ENCODE peak calls at places on chromosomes 11 and 22, in five cellular contexts. E is A549, A is AG10803, K is pancreas, O is omental fat pad. G is an unnamed sample.

GRCh38 chr11:80632156-80632555 is 1191.3 kb upstream of the TENM4 start:
- DNase-seq in K (no peak), A (no peak), E (no peak), O (no peak), G (no peak)

GRCh38 chr22:50628543-50629134 is 687 bp upstream of the ARSA start:
- DNase-seq in O (no peak), A (no peak), E (no peak), K (no peak), G (peak; percentile 31)

GRCh38 chr11:86427441-86427840 is 52.8 kb downstream of the CCDC81 start:
- DNase-seq in E (no peak), K (no peak), O (no peak), A (no peak), G (no peak)

GRCh38 chr22:42313804-42314581 is 43.5 kb upstream of the TCF20 start:
- DNase-seq in O (no peak), K (peak; percentile 53), A (no peak), E (peak; percentile 77), G (peak; percentile 58)

GRCh38 chr11:109845437-109845836 is 247.8 kb upstream of the ZC3H12C start:
- DNase-seq in K (no peak), E (no peak), O (no peak), A (peak; percentile 86), G (no peak)

GRCh38 chr11:35321532-35322320 is 97.6 kb downstream of the SLC1A2 start:
- DNase-seq in A (peak; percentile 98), E (no peak), O (no peak), K (peak; percentile 63), G (no peak)

GRCh38 chr11:118010738-118011461 is 24.7 kb downstream of the IL10RA start:
- DNase-seq in K (no peak), E (no peak), O (no peak), A (no peak), G (no peak)

GRCh38 chr11:111841370-111842053 is 29.9 kb downstream of the ALG9 start:
- DNase-seq in K (peak; percentile 65), A (peak; percentile 94), O (peak; percentile 100), E (peak; percentile 75), G (peak; percentile 97)

GRCh38 chr11:43680521-43681505 is at the start of gene HSD17B12:
- DNase-seq in O (peak; percentile 92), E (peak; percentile 99), A (peak; percentile 99), K (peak; percentile 98), G (peak; percentile 99)

GRCh38 chr22:44755956-44756361 is 3.6 kb downstream of the ARHGAP8 start:
- DNase-seq in O (no peak), A (no peak), E (no peak), K (peak; percentile 68), G (no peak)

GRCh38 chr22:44758354-44758969 is 6.1 kb downstream of the ARHGAP8 start:
- DNase-seq in O (no peak), A (peak; percentile 39), K (no peak), E (no peak), G (no peak)

GRCh38 chr22:44761025-44761424 is 8.7 kb downstream of the ARHGAP8 start:
- DNase-seq in E (no peak), O (no peak), A (no peak), K (no peak), G (no peak)

GRCh38 chr22:44758970-44759365 is 6.6 kb downstream of the ARHGAP8 start:
- DNase-seq in A (no peak), K (no peak), O (no peak), E (no peak), G (no peak)

DNA sequence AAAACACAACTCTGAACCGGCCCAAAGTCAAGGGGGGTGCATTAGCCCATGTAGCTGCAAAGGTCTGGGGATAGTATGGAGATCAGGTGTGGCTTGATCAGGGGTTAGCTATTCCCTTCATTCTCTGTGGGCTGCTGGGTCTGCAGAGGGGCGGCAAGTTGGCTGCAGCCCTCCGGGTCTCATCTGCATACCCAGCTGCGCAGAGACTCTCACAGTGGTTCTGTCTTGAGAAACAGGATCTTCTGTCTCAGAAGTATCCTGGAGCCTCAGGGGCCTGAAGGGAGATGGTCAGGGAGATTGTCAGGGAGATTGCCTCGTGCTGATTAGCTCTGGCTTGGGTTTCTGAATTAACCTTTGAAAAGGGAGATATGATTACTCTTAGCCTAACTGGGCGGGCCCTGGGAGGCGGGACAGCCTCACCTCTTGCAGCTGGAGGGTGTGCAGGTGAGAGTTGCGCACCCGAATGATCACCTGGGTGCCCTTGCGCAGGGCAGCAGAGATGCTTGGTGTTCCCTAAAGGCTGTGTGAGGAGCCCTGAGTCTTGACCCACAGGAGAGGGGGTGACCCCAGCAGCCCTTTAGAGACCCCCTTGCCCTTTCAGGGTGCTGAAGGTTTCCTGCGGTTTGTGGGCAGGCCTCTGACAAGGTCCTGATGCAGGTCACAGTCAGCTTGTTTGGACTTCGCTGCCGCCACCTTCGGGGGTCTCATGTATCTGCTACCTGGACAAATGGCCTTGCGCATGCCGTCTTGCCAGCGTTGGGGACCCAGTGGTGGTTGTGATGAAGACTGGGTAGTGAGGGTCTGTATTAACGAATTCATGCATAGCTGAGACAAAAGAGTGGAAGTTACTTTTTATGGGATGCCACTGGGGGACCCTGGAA is 7.3 kb downstream of the ARHGAP8 start:
- DNase-seq in A (no peak), O (no peak), E (no peak), K (no peak), G (no peak)
- TF ChIP-seq CTCF in A (no peak), O (no peak), E (no peak), K (no peak), G (no peak)

GRCh38 chr11:82906236-82906635 is 4.7 kb downstream of the DDIAS start:
- DNase-seq in K (no peak), O (no peak), A (peak; percentile 50), E (peak; percentile 12), G (no peak)
- TF ChIP-seq CTCF in K (peak; percentile 49), O (no peak), A (peak; percentile 58), E (peak; percentile 79), G (peak; percentile 72)

DNA sequence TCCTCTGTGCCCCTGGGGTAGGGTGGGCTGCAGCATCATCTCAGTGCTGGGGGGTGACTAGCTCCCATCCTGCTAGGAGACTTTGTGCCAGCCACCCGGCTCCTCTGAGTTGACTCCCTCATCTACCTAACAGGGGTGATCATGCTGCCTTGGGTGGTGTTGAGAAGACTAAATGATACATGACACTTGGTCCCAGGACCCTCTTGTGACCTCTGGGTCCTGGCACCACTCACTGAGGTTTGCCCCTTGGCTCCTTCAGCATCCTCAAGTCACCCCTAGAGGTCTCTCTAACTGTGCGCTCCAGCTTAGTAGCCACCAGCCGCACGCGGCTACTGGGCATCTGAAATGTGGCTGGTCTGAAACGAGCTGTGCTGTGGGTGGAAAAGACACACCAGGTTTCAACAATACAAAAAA is 72.1 kb downstream of the LRRC32 start:
- DNase-seq in E (peak; percentile 64), K (no peak), A (peak; percentile 55), O (no peak), G (peak; percentile 65)
- TF ChIP-seq CTCF in E (peak; percentile 65), K (no peak), A (peak; percentile 73), O (no peak), G (peak; percentile 56)

GRCh38 chr11:22432331-22433065 is 94.3 kb downstream of the SLC17A6 start:
- DNase-seq in E (no peak), A (peak; percentile 25), O (no peak), K (peak; percentile 29), G (peak; percentile 20)
- TF ChIP-seq CTCF in E (no peak), A (no peak), O (no peak), K (no peak), G (no peak)

G was measured in activated CD8-positive, alpha-beta T cell treated with anti-CD3 and anti-CD28 coated beads for 36 hours.